ENCODE peak calls at places on chromosomes 3 and 15, in four cellular contexts. R, Y, T and N are unnamed samples.

GRCh38 chr3:125062904-125063618 is 7.3 kb upstream of the HEG1 start:
- DNase-seq in R (no peak), Y (no peak), T (no peak), N (peak)

GRCh38 chr3:72448858-72449257 is 399.4 kb downstream of the SHQ1 start:
- DNase-seq in T (no peak), R (no peak), Y (peak), N (no peak)

GRCh38 chr3:31423522-31423921 is 109.2 kb upstream of the STT3B start:
- DNase-seq in Y (no peak), R (no peak), T (peak), N (no peak)

GRCh38 chr3:14410501-14411165 is 8.2 kb downstream of the SLC6A6 start:
- DNase-seq in Y (peak), R (no peak), T (no peak), N (peak)

GRCh38 chr3:71468311-71469130 is 115.0 kb downstream of the FOXP1 start:
- DNase-seq in R (no peak), Y (no peak), T (no peak), N (no peak)

GRCh38 chr3:98972155-98972554 is 70.7 kb upstream of the DCBLD2 start:
- DNase-seq in T (no peak), R (peak), Y (no peak), N (no peak)

GRCh38 chr15:60353245-60353940 is 44.4 kb downstream of the ANXA2 start:
- DNase-seq in Y (no peak), R (no peak), T (no peak), N (no peak)

GRCh38 chr3:179541094-179541493 is 21.6 kb upstream of the ACTL6A start:
- DNase-seq in T (no peak), Y (no peak), R (no peak), N (no peak)

GRCh38 chr15:64842986-64843561 is 1.4 kb downstream of the PLEKHO2 start:
- DNase-seq in R (no peak), T (peak), Y (no peak), N (no peak)

GRCh38 chr3:36244728-36245127 is 135.6 kb upstream of the STAC start:
- DNase-seq in Y (no peak), R (no peak), T (no peak), N (no peak)

GRCh38 chr3:178971614-178972013 is 100.0 kb downstream of the ZMAT3 start:
- DNase-seq in T (no peak), R (peak), Y (no peak), N (no peak)

GRCh38 chr3:187012609-187013051 is 82.3 kb downstream of the ST6GAL1 start:
- DNase-seq in Y (no peak), T (no peak), R (no peak), N (no peak)

GRCh38 chr3:186784820-186785516 is 1.6 kb downstream of the EIF4A2 start:
- DNase-seq in Y (no peak), R (no peak), T (no peak), N (no peak)

GRCh38 chr3:36674816-36675215 is 89.5 kb downstream of the DCLK3 start:
- DNase-seq in T (no peak), R (no peak), Y (no peak), N (no peak)

GRCh38 chr15:50993598-50993997 is 85.1 kb downstream of the AP4E1 start:
- DNase-seq in R (no peak), T (no peak), Y (no peak), N (no peak)

GRCh38 chr3:194801378-194802124 is 115.9 kb downstream of the FAM43A start:
- DNase-seq in T (no peak), Y (no peak), R (no peak), N (no peak)

GRCh38 chr3:118213892-118214291 is 820.8 kb downstream of the IGSF11 start:
- DNase-seq in Y (no peak), R (no peak), T (no peak), N (no peak)

GRCh38 chr3:24678441-24678865 is 183.8 kb upstream of the THRB start:
- DNase-seq in T (no peak), Y (no peak), R (no peak), N (no peak)

GRCh38 chr3:134877788-134878187 is 82.7 kb downstream of the EPHB1 start:
- DNase-seq in T (no peak), R (no peak), Y (no peak), N (no peak)
- H3K27ac ChIP-seq in T (no peak), R (no peak), Y (no peak), N (no peak)

DNA sequence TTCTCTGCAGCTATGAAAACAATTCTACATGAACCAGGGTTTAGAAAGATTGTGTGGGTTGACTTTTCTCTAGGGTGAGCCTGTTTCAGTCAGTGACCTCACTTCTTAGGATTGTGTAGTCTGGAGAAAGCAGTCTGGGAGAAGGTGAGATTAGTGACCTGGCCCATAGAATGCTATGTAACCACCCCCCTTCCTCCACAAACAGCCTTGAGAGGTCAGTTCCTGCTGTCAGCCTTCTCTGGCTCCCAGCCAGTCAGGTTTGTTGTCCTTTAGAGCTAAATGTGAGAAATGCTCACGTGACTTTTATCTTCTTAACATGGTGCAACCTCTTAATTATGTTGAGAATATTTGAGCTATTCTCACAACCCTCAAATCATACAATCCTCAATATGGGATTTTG is 311.4 kb downstream of the CNTN6 start:
- DNase-seq in T (no peak), R (no peak), Y (no peak), N (no peak)
- TF ChIP-seq SIN3A in T (no peak), R (no peak), Y (no peak), N (no peak)

DNA sequence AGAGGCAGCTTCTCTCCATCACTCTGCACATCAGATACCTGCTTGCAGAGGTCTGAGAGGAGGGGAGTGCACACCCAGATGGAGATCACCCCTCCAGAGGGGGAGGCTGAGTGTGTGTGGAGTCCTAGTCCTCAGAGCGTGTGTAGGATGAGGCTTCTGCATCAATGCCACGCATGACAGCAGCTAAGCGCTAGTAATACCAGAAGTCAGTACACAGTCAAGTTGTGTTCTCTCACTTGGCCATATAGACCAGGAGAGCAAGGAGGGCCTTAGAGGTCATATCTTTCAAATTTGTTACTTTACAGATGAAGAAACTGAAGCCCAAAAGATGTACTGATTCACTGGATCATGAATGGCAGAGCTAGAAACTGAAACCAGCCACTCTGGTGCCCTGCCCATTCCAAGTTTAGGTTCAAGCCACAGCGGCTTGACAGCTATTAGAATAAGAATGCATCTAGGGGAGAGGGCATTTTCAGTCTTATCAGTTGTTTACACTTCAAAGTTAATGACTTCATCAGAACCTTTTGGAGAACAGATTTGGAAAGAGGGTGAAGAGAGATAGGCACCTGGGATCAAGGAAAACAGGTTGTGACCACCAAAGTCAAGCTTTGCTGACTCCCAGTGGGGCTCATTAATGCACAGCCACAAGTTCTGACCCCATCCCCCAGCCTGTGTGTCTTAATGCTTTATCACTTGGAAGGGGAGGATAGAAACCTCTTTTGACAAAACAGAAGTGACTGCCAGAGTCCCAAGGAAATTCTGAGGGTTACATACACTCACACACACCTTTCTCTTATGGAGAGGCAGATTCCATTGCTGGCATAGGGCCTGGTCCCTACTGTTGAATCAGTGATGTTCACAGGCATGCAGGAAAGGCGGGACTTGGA is 310.3 kb downstream of the CHST2 start:
- DNase-seq in T (no peak), Y (peak), R (no peak), N (no peak)
- H3K27ac ChIP-seq in T (no peak), Y (no peak), R (no peak), N (no peak)

DNA sequence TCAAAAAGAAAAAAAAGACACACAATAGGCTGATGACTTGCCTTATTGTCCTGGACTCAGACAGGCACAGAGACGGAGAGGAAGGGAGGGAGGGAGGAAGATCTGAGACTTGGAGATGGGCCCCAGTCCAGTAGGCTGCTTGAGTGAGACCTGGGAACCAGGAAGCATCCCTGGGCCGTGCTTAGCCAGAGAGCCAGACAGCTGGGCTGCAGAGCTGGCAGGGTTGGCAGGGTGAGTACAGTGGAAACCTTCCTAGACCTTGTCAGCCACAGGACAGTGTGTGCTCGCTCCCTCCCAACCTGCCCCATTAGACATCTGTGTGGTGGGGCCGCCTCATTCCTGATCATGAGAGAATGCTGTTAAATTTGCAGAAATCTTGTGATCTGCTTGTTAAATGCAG is 107.9 kb upstream of the ALDH1A3 start:
- DNase-seq in Y (no peak), R (no peak), T (peak), N (no peak)
- TF ChIP-seq SIN3A in Y (no peak), R (no peak), T (no peak), N (no peak)

GRCh38 chr15:62060116-62060895 is at the start of gene VPS13C:
- DNase-seq in T (peak), R (peak), Y (peak), N (peak)

GRCh38 chr15:62058327-62059028 is 1.8 kb downstream of the VPS13C start:
- DNase-seq in R (no peak), T (no peak), Y (no peak), N (no peak)

GRCh38 chr15:62059818-62060115 is 480 bp downstream of the VPS13C start:
- DNase-seq in T (no peak), R (no peak), Y (no peak), N (no peak)

GRCh38 chr15:62059108-62059817 is 984 bp downstream of the VPS13C start:
- DNase-seq in T (peak), R (no peak), Y (peak), N (no peak)

GRCh38 chr15:62060896-62061280 is 641 bp upstream of the VPS13C start:
- DNase-seq in Y (no peak), T (no peak), R (no peak), N (no peak)
- H3K27ac ChIP-seq in Y (no peak), T (peak), R (no peak), N (peak)

GRCh38 chr15:101504373-101504772 is 14.9 kb upstream of the PCSK6 start:
- DNase-seq in Y (no peak), T (no peak), R (no peak), N (no peak)
- TF ChIP-seq SIN3A in Y (no peak), T (no peak), R (no peak), N (no peak)